ENCODE peak calls at places on chromosomes 4 and X, in eight cellular contexts. One of them, this sample, is unnamed.

GRCh38 chr4:33924801-33925200 is 2319.5 kb downstream of the ARAP2 start:
- DNase-seq in activated CD4-positive, alpha-beta T cell treated with anti-CD3 and anti-CD28 coated beads, Interleukin-2, amount 10 ng/mL, durations not matched to agents 7 days and 5 days: no peak
- DNase-seq in psoas muscle: no peak
- DNase-seq in fibroblast of lung: peak
- DNase-seq in dorsolateral prefrontal cortex: no peak
- DNase-seq in HT1080: no peak
- DNase-seq in uterus: no peak
- DNase-seq in endothelial cell: no peak
- DNase-seq in this sample: no peak

GRCh38 chrX:47047989-47048388 is 30.3 kb upstream of the RGN start:
- DNase-seq in activated CD4-positive, alpha-beta T cell treated with anti-CD3 and anti-CD28 coated beads, Interleukin-2, amount 10 ng/mL, durations not matched to agents 7 days and 5 days: no peak
- DNase-seq in endothelial cell: no peak
- DNase-seq in psoas muscle: no peak
- DNase-seq in uterus: no peak
- DNase-seq in fibroblast of lung: no peak
- DNase-seq in HT1080: no peak
- DNase-seq in dorsolateral prefrontal cortex: no peak
- DNase-seq in this sample: no peak

GRCh38 chrX:13733506-13733905 is 914 bp downstream of the TRAPPC2 start:
- DNase-seq in activated CD4-positive, alpha-beta T cell treated with anti-CD3 and anti-CD28 coated beads, Interleukin-2, amount 10 ng/mL, durations not matched to agents 7 days and 5 days: no peak
- DNase-seq in uterus: no peak
- DNase-seq in HT1080: no peak
- DNase-seq in fibroblast of lung: peak
- DNase-seq in endothelial cell: no peak
- DNase-seq in dorsolateral prefrontal cortex: no peak
- DNase-seq in psoas muscle: no peak
- DNase-seq in this sample: no peak

GRCh38 chrX:68708503-68709290 is 61.2 kb downstream of the STARD8 start:
- DNase-seq in HT1080: no peak
- DNase-seq in activated CD4-positive, alpha-beta T cell treated with anti-CD3 and anti-CD28 coated beads, Interleukin-2, amount 10 ng/mL, durations not matched to agents 7 days and 5 days: no peak
- DNase-seq in uterus: no peak
- DNase-seq in psoas muscle: no peak
- DNase-seq in dorsolateral prefrontal cortex: no peak
- DNase-seq in fibroblast of lung: peak
- DNase-seq in endothelial cell: no peak
- DNase-seq in this sample: no peak

GRCh38 chr4:140637836-140638235 is 69.1 kb upstream of the UCP1 start:
- DNase-seq in activated CD4-positive, alpha-beta T cell treated with anti-CD3 and anti-CD28 coated beads, Interleukin-2, amount 10 ng/mL, durations not matched to agents 7 days and 5 days: peak
- DNase-seq in HT1080: peak
- DNase-seq in endothelial cell: peak
- DNase-seq in dorsolateral prefrontal cortex: no peak
- DNase-seq in fibroblast of lung: peak
- DNase-seq in psoas muscle: no peak
- DNase-seq in uterus: no peak
- DNase-seq in this sample: peak

GRCh38 chrX:3393168-3393567 is 46.7 kb upstream of the MXRA5 start:
- DNase-seq in dorsolateral prefrontal cortex: no peak
- DNase-seq in endothelial cell: no peak
- DNase-seq in HT1080: no peak
- DNase-seq in uterus: no peak
- DNase-seq in activated CD4-positive, alpha-beta T cell treated with anti-CD3 and anti-CD28 coated beads, Interleukin-2, amount 10 ng/mL, durations not matched to agents 7 days and 5 days: no peak
- DNase-seq in psoas muscle: no peak
- DNase-seq in fibroblast of lung: no peak
- DNase-seq in this sample: no peak

GRCh38 chr4:91758487-91758886 is 545.3 kb upstream of the GRID2 start:
- DNase-seq in uterus: no peak
- DNase-seq in activated CD4-positive, alpha-beta T cell treated with anti-CD3 and anti-CD28 coated beads, Interleukin-2, amount 10 ng/mL, durations not matched to agents 7 days and 5 days: no peak
- DNase-seq in HT1080: peak
- DNase-seq in endothelial cell: no peak
- DNase-seq in psoas muscle: no peak
- DNase-seq in fibroblast of lung: peak
- DNase-seq in dorsolateral prefrontal cortex: no peak
- DNase-seq in this sample: peak

GRCh38 chr4:142377345-142378091 is 468.6 kb downstream of the INPP4B start:
- DNase-seq in dorsolateral prefrontal cortex: no peak
- DNase-seq in uterus: no peak
- DNase-seq in activated CD4-positive, alpha-beta T cell treated with anti-CD3 and anti-CD28 coated beads, Interleukin-2, amount 10 ng/mL, durations not matched to agents 7 days and 5 days: no peak
- DNase-seq in HT1080: no peak
- DNase-seq in psoas muscle: no peak
- DNase-seq in fibroblast of lung: no peak
- DNase-seq in endothelial cell: no peak
- DNase-seq in this sample: no peak

GRCh38 chr4:94452476-94453300 is 946 bp downstream of the PDLIM5 start:
- DNase-seq in psoas muscle: peak
- DNase-seq in endothelial cell: peak
- DNase-seq in activated CD4-positive, alpha-beta T cell treated with anti-CD3 and anti-CD28 coated beads, Interleukin-2, amount 10 ng/mL, durations not matched to agents 7 days and 5 days: peak
- DNase-seq in uterus: peak
- DNase-seq in dorsolateral prefrontal cortex: peak
- DNase-seq in HT1080: peak
- DNase-seq in fibroblast of lung: peak
- DNase-seq in this sample: peak

GRCh38 chrX:15269618-15270521 is at the start of gene ASB9:
- DNase-seq in psoas muscle: no peak
- DNase-seq in dorsolateral prefrontal cortex: no peak
- DNase-seq in activated CD4-positive, alpha-beta T cell treated with anti-CD3 and anti-CD28 coated beads, Interleukin-2, amount 10 ng/mL, durations not matched to agents 7 days and 5 days: no peak
- DNase-seq in HT1080: peak
- DNase-seq in uterus: no peak
- DNase-seq in endothelial cell: no peak
- DNase-seq in fibroblast of lung: peak
- DNase-seq in this sample: no peak

GRCh38 chrX:22389544-22390243 is 117.0 kb downstream of the CBLL2 start:
- DNase-seq in psoas muscle: no peak
- DNase-seq in HT1080: peak
- DNase-seq in activated CD4-positive, alpha-beta T cell treated with anti-CD3 and anti-CD28 coated beads, Interleukin-2, amount 10 ng/mL, durations not matched to agents 7 days and 5 days: no peak
- DNase-seq in uterus: no peak
- DNase-seq in fibroblast of lung: peak
- DNase-seq in endothelial cell: no peak
- DNase-seq in dorsolateral prefrontal cortex: no peak
- DNase-seq in this sample: peak

This sample was measured in NCI-H446.